ENCODE peak calls at places on chromosomes 3 and 15, in nine cellular contexts. L is naive thymus-derived CD8-positive, alpha-beta T cell; K is neural progenitor cell; P is lung microvascular endothelial cell; O is CD8-positive, alpha-beta memory T cell; Q is stimulated activated naive CD4-positive, alpha-beta T cell; G is LoVo; H is esophagus muscularis mucosa; D is upper lobe of left lung. R is an unnamed sample.

GRCh38 chr15:52334491-52335160 is 39.0 kb upstream of the MYO5C start:
- DNase-seq in L (no peak), K (no peak), P (peak), O (no peak), Q (no peak), G (no peak), H (no peak), D (no peak), R (no peak)

GRCh38 chr15:83871808-83872559 is 218.1 kb downstream of the ADAMTSL3 start:
- DNase-seq in L (no peak), K (no peak), P (no peak), O (no peak), Q (no peak), G (no peak), H (no peak), D (no peak), R (no peak)

GRCh38 chr15:89654847-89655805 is at the start of gene KIF7:
- DNase-seq in L (no peak), K (peak), P (peak), O (no peak), Q (no peak), G (peak), H (no peak), D (no peak), R (no peak)

GRCh38 chr15:92819312-92820232 is 80.6 kb upstream of the CHD2 start:
- DNase-seq in L (no peak), K (no peak), P (no peak), O (no peak), Q (no peak), G (no peak), H (no peak), D (no peak), R (no peak)

GRCh38 chr15:43524254-43524847 is 6.9 kb downstream of the MAP1A start:
- DNase-seq in L (no peak), K (no peak), P (no peak), O (no peak), Q (no peak), G (no peak), H (no peak), D (no peak), R (no peak)

GRCh38 chr3:182999767-183000166 is 19.4 kb upstream of the DCUN1D1 start:
- DNase-seq in L (no peak), K (no peak), P (no peak), O (no peak), Q (no peak), G (no peak), H (no peak), D (no peak), R (no peak)

GRCh38 chr3:147237991-147238390 is 168.4 kb downstream of the ZIC4 start:
- DNase-seq in L (no peak), K (no peak), P (no peak), O (no peak), Q (no peak), G (no peak), H (no peak), D (no peak), R (no peak)

GRCh38 chr3:73004316-73004715 is 7.7 kb downstream of the PPP4R2 start:
- DNase-seq in L (no peak), K (no peak), P (no peak), O (no peak), Q (no peak), G (no peak), H (no peak), D (no peak), R (no peak)

GRCh38 chr3:145898487-145898886 is 262.5 kb downstream of the PLOD2 start:
- DNase-seq in L (no peak), K (no peak), P (no peak), O (no peak), Q (no peak), G (no peak), H (no peak), D (no peak), R (no peak)

GRCh38 chr15:31328999-31329639 is 2.5 kb downstream of the KLF13 start:
- DNase-seq in L (no peak), K (peak), P (no peak), O (peak), Q (no peak), G (peak), H (no peak), D (peak), R (no peak)

GRCh38 chr3:139532996-139533395 is 6.5 kb downstream of the RBP1 start:
- DNase-seq in L (no peak), K (peak), P (no peak), O (no peak), Q (no peak), G (no peak), H (no peak), D (no peak), R (no peak)

GRCh38 chr3:1855836-1856235 is 242.8 kb upstream of the CNTN4 start:
- DNase-seq in L (no peak), K (no peak), P (no peak), O (no peak), Q (no peak), G (no peak), H (no peak), D (no peak), R (no peak)

GRCh38 chr3:191141728-191142127 is 57.3 kb upstream of the OSTN start:
- DNase-seq in L (no peak), K (no peak), P (peak), O (no peak), Q (no peak), G (no peak), H (no peak), D (no peak), R (peak)

GRCh38 chr3:123546133-123546755 is 38.6 kb downstream of the HACD2 start:
- DNase-seq in L (no peak), K (no peak), P (peak), O (no peak), Q (no peak), G (no peak), H (no peak), D (no peak), R (peak)

GRCh38 chr3:60414047-60414446 is 837.2 kb downstream of the FHIT start:
- DNase-seq in L (no peak), K (no peak), P (no peak), O (no peak), Q (no peak), G (no peak), H (no peak), D (no peak), R (no peak)

GRCh38 chr3:6719999-6720398 is 140.9 kb upstream of the GRM7 start:
- DNase-seq in L (no peak), K (no peak), P (no peak), O (no peak), Q (no peak), G (no peak), H (no peak), D (no peak), R (no peak)

GRCh38 chr3:71225951-71226564 is 357.5 kb downstream of the FOXP1 start:
- DNase-seq in L (no peak), K (no peak), P (peak), O (no peak), Q (no peak), G (no peak), H (no peak), D (no peak), R (no peak)

GRCh38 chr3:129560931-129561594 is 18.1 kb downstream of the H1-8 start:
- DNase-seq in L (no peak), K (no peak), P (peak), O (no peak), Q (no peak), G (no peak), H (no peak), D (peak), R (no peak)

GRCh38 chr3:9754678-9755077 is 4.9 kb downstream of the OGG1 start:
- DNase-seq in L (no peak), K (no peak), P (peak), O (no peak), Q (no peak), G (no peak), H (no peak), D (no peak), R (no peak)

GRCh38 chr3:175208316-175208715 is 349.2 kb downstream of the NAALADL2 start:
- DNase-seq in L (no peak), K (peak), P (peak), O (no peak), Q (no peak), G (no peak), H (no peak), D (no peak), R (peak)

GRCh38 chr15:88272421-88272820 is 15.9 kb upstream of the NTRK3 start:
- DNase-seq in L (no peak), K (no peak), P (no peak), O (no peak), Q (no peak), G (no peak), H (no peak), D (no peak), R (no peak)

GRCh38 chr15:75129788-75130187 is 71.9 kb upstream of the C15orf39 start:
- DNase-seq in L (no peak), K (no peak), P (no peak), O (no peak), Q (no peak), G (no peak), H (no peak), D (no peak), R (no peak)

GRCh38 chr3:150436161-150436560 is 28.1 kb downstream of the TSC22D2 start:
- DNase-seq in L (no peak), K (peak), P (no peak), O (no peak), Q (no peak), G (no peak), H (no peak), D (no peak), R (no peak)

GRCh38 chr15:86055688-86056087 is 24.0 kb upstream of the AGBL1 start:
- DNase-seq in L (no peak), K (no peak), P (no peak), O (no peak), Q (no peak), G (no peak), H (peak), D (no peak), R (no peak)

GRCh38 chr15:92820233-92821021 is 79.7 kb upstream of the CHD2 start:
- DNase-seq in L (peak), K (peak), P (peak), O (peak), Q (peak), G (peak), H (peak), D (peak), R (peak)

GRCh38 chr3:64214697-64215018 is 10.6 kb downstream of the PRICKLE2 start:
- DNase-seq in L (no peak), K (no peak), P (peak), O (no peak), Q (no peak), G (no peak), H (peak), D (peak), R (no peak)

GRCh38 chr15:22262613-22263020 is 182.3 kb downstream of the OR4M2 start:
- DNase-seq in L (no peak), K (no peak), P (no peak), O (peak), Q (no peak), G (peak), H (no peak), D (peak), R (no peak)

GRCh38 chr3:16482194-16482769 is 31.2 kb downstream of the RFTN1 start:
- DNase-seq in L (no peak), K (no peak), P (no peak), O (no peak), Q (no peak), G (no peak), H (no peak), D (no peak), R (no peak)

GRCh38 chr15:66755298-66756068 is 53.4 kb downstream of the SMAD6 start:
- DNase-seq in L (no peak), K (no peak), P (no peak), O (no peak), Q (no peak), G (no peak), H (no peak), D (no peak), R (no peak)

GRCh38 chr3:73614385-73614784 is 10.4 kb downstream of the PDZRN3 start:
- DNase-seq in L (no peak), K (no peak), P (no peak), O (no peak), Q (no peak), G (no peak), H (no peak), D (no peak), R (no peak)

GRCh38 chr15:42226648-42227047 is 18.5 kb upstream of the VPS39 start:
- DNase-seq in L (no peak), K (no peak), P (no peak), O (no peak), Q (no peak), G (no peak), H (no peak), D (no peak), R (no peak)

GRCh38 chr3:98817546-98817945 is 54.4 kb downstream of the ST3GAL6 start:
- DNase-seq in L (no peak), K (peak), P (peak), O (no peak), Q (peak), G (peak), H (no peak), D (no peak), R (peak)

GRCh38 chr3:14521611-14522010 is 18.5 kb downstream of the GRIP2 start:
- DNase-seq in L (no peak), K (no peak), P (no peak), O (no peak), Q (no peak), G (no peak), H (no peak), D (no peak), R (no peak)

GRCh38 chr15:33215941-33216872 is 21.7 kb upstream of the FMN1 start:
- DNase-seq in L (no peak), K (peak), P (peak), O (no peak), Q (no peak), G (peak), H (peak), D (no peak), R (no peak)

GRCh38 chr3:66239513-66240135 is 18.8 kb downstream of the SLC25A26 start:
- DNase-seq in L (no peak), K (no peak), P (no peak), O (no peak), Q (no peak), G (no peak), H (no peak), D (no peak), R (no peak)

GRCh38 chr15:94352940-94353820 is 121.8 kb downstream of the MCTP2 start:
- DNase-seq in L (no peak), K (no peak), P (no peak), O (no peak), Q (no peak), G (no peak), H (no peak), D (no peak), R (no peak)